ENCODE peak calls at places on chromosomes 5 and 9, in four cellular contexts. Q is foreskin fibroblast, O is IMR-90, M is cardiac fibroblast. A is an unnamed sample.

GRCh38 chr5:127313379-127313778 is 22.8 kb downstream of the MEGF10 start:
- DNase-seq in Q (no peak), O (no peak), M (no peak), A (no peak)

GRCh38 chr5:157469073-157469472 is 9.1 kb downstream of the NIPAL4 start:
- DNase-seq in Q (no peak), O (no peak), M (no peak), A (no peak)

GRCh38 chr9:6305954-6306563 is 22.1 kb upstream of the TPD52L3 start:
- DNase-seq in Q (peak), O (peak), M (peak), A (no peak)

GRCh38 chr9:4225291-4226119 is 74.4 kb downstream of the GLIS3 start:
- DNase-seq in Q (peak), O (peak), M (peak), A (no peak)

GRCh38 chr5:116502616-116503015 is 72.0 kb downstream of the SEMA6A start:
- DNase-seq in Q (no peak), O (peak), M (peak), A (no peak)

GRCh38 chr9:92947268-92948031 is at the start of gene FGD3:
- DNase-seq in Q (peak), O (no peak), M (peak), A (peak)

GRCh38 chr9:69900406-69900805 is 79.8 kb downstream of the CFAP95 start:
- DNase-seq in Q (no peak), O (peak), M (no peak), A (no peak)

GRCh38 chr5:124747770-124748686 is 1.6 kb upstream of the ZNF608 start:
- DNase-seq in Q (peak), O (peak), M (peak), A (no peak)

GRCh38 chr5:39273314-39273954 is 54.1 kb upstream of the FYB1 start:
- DNase-seq in Q (no peak), O (no peak), M (no peak), A (no peak)

GRCh38 chr5:144332265-144332664 is 161.6 kb downstream of the KCTD16 start:
- DNase-seq in Q (no peak), O (peak), M (no peak), A (no peak)

GRCh38 chr5:5432020-5432707 is 9.7 kb downstream of the ICE1 start:
- DNase-seq in Q (peak), O (peak), M (peak), A (no peak)

GRCh38 chr9:107612136-107612535 is 122.6 kb upstream of the KLF4 start:
- DNase-seq in Q (peak), O (no peak), M (peak), A (no peak)

GRCh38 chr9:1453636-1454035 is 403.5 kb downstream of the DMRT2 start:
- DNase-seq in Q (no peak), O (no peak), M (no peak), A (no peak)

GRCh38 chr9:109143881-109144562 is 23.0 kb downstream of the FRRS1L start:
- DNase-seq in Q (peak), O (peak), M (peak), A (no peak)

GRCh38 chr5:528625-529511 is 4.6 kb upstream of the SLC9A3 start:
- DNase-seq in Q (no peak), O (no peak), M (no peak), A (no peak)

GRCh38 chr5:78738693-78739300 is 90.2 kb upstream of the LHFPL2 start:
- DNase-seq in Q (no peak), O (no peak), M (no peak), A (no peak)

GRCh38 chr5:155839251-155840037 is 487.5 kb upstream of the SGCD start:
- DNase-seq in Q (no peak), O (peak), M (no peak), A (no peak)

GRCh38 chr5:169848792-169849191 is 131.5 kb downstream of the INSYN2B start:
- DNase-seq in Q (no peak), O (no peak), M (no peak), A (no peak)

GRCh38 chr9:126384926-126385325 is 58.3 kb downstream of the MVB12B start:
- DNase-seq in Q (no peak), O (no peak), M (no peak), A (no peak)

GRCh38 chr9:126383395-126384104 is 56.9 kb downstream of the MVB12B start:
- DNase-seq in Q (no peak), O (no peak), M (no peak), A (no peak)

GRCh38 chr9:126386814-126387213 is 60.2 kb downstream of the MVB12B start:
- DNase-seq in Q (no peak), O (no peak), M (no peak), A (no peak)

GRCh38 chr9:126388964-126389363 is 62.3 kb downstream of the MVB12B start:
- DNase-seq in Q (no peak), O (no peak), M (no peak), A (no peak)

GRCh38 chr9:126386088-126386487 is 59.5 kb downstream of the MVB12B start:
- DNase-seq in Q (no peak), O (no peak), M (peak), A (no peak)
- TF ChIP-seq CTCF in Q (peak), O (peak), M (peak), A (peak)

GRCh38 chr9:35074141-35074540 is 1.7 kb upstream of the VCP start:
- DNase-seq in Q (no peak), O (no peak), M (no peak), A (no peak)

GRCh38 chr9:35073276-35073607 is 817 bp upstream of the VCP start:
- DNase-seq in Q (no peak), O (peak), M (no peak), A (no peak)

GRCh38 chr9:35072461-35073275 is at the start of gene VCP:
- DNase-seq in Q (peak), O (peak), M (peak), A (peak)

GRCh38 chr9:35070823-35071813 is 1.3 kb downstream of the VCP start:
- DNase-seq in Q (no peak), O (peak), M (peak), A (no peak)

DNA sequence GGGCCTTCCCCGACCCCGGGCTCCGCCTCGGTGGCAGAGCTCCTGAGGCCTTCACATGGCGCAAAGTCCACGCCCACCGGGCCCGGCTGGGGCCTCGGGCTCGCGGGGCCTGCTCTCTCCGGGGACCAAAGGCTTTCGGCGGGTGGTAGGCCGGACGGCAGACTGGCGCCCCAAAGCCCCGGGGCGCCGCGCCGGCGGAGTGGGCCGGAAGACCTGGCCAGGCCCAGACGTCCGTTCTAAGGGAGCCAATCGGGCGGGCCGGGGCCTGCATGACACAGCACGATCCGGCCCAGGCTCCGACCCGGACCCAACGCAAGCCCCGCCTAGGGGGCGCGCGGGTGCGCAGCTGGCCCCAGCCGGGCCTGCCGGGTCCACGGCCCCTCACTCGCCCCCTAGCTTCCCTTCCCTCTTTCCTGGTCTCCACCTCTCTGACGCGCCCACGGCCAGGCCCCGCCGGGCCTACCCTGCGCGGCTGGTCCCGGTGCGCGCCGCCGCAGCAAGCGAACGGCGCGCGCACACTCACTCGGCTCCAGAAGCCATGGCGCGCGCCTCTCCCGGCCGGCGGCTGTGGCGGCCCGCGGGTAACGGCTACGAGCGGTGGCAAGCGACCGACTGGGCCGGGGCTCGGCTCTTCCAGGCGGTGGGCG is 488 bp downstream of the VCP start:
- DNase-seq in Q (peak), O (peak), M (peak), A (peak)
- TF ChIP-seq CTCF in Q (no peak), O (peak), M (no peak), A (peak)

GRCh38 chr9:134271338-134272301 is 54.6 kb upstream of the RXRA start:
- DNase-seq in Q (no peak), O (no peak), M (no peak), A (no peak)
- TF ChIP-seq CTCF in Q (no peak), O (no peak), M (no peak), A (no peak)

GRCh38 chr9:117413346-117414219 is 1.3 kb downstream of the ASTN2 start:
- DNase-seq in Q (no peak), O (no peak), M (no peak), A (peak)

GRCh38 chr9:117412006-117412715 is 2.7 kb downstream of the ASTN2 start:
- DNase-seq in Q (no peak), O (no peak), M (no peak), A (no peak)

GRCh38 chr9:117409321-117409720 is 5.5 kb downstream of the ASTN2 start:
- DNase-seq in Q (no peak), O (no peak), M (no peak), A (no peak)

GRCh38 chr9:117412841-117413240 is 2.0 kb downstream of the ASTN2 start:
- DNase-seq in Q (no peak), O (no peak), M (no peak), A (no peak)

GRCh38 chr9:117411547-117411946 is 3.3 kb downstream of the ASTN2 start:
- DNase-seq in Q (no peak), O (peak), M (peak), A (peak)
- TF ChIP-seq CTCF in Q (peak), O (peak), M (peak), A (peak)

DNA sequence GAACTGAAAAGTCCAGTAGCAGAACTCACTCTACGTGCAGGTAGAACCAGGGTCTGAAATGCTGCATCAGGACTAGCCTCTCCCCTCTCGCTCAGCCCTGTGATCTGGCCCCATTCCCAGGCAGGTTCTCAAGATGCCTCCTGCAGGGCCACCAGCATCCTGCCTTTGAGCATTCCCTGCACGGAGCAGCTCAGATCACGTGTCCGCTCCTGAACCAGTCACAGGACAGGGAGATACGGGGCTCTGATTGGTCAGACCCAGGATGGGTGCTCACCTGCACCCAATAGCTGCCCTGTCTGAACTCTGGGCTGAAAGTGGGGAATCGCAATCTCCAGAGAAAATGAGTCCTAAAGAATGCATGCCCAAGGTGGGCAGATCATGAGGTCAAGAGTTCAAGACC is 50.8 kb downstream of the NEURL1B start:
- DNase-seq in Q (no peak), O (no peak), M (no peak), A (no peak)
- TF ChIP-seq CTCF in Q (no peak), O (no peak), M (no peak), A (no peak)

DNA sequence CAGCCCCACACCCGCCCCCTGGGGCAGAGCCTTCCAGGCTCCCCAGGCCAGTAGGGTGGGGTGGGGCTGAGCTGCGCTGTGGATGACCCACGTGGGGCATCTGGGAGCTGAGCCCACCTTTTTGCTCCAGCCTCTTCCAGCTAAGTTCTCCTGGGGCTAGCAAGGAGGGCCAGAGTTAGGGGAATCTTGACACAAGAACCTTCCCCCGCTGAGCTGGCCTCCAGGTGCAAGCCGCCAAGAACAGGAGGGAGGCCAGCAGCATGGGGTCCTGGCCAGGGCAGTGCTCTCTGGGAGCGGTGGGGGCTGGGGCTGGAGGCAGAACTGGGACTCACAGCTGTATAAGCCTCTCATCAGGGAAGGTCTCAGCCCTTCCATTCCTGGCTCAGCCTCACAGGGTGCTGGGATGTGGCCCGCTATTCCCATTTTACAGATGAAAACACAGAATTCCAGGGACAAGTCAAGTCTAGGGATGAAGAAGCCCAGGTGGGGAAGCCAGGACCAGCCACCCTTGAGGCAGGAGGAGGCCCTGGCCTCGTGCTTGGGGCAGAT is 21.5 kb downstream of the SARDH start:
- DNase-seq in Q (no peak), O (no peak), M (peak), A (no peak)
- TF ChIP-seq CTCF in Q (no peak), O (no peak), M (no peak), A (no peak)

DNA sequence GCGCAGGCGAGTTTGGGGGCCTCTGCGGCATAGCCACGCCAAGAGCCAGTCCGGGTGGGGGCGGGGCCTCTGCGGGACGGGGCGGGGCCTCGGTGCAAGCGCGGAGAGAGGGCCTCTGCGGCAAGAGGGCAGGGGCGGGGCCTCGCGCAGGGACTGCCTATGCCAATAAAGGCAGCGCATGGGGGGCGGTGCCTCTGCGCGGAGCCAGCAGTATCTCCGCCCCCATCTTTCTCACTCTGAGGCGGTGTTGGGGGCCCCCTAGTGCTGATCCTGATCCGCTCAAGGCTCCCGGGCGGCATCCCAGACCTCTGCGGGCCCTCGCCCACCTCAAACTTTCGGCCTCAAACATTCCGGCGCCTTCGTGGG is 9.2 kb upstream of the GPRIN1 start:
- DNase-seq in Q (peak), O (peak), M (peak), A (peak)
- TF ChIP-seq CTCF in Q (peak), O (peak), M (peak), A (peak)

GRCh38 chr5:67306997-67307580 is 110.5 kb upstream of the CD180 start:
- DNase-seq in Q (no peak), O (no peak), M (peak), A (no peak)
- TF ChIP-seq CTCF in Q (no peak), O (no peak), M (no peak), A (no peak)

DNA sequence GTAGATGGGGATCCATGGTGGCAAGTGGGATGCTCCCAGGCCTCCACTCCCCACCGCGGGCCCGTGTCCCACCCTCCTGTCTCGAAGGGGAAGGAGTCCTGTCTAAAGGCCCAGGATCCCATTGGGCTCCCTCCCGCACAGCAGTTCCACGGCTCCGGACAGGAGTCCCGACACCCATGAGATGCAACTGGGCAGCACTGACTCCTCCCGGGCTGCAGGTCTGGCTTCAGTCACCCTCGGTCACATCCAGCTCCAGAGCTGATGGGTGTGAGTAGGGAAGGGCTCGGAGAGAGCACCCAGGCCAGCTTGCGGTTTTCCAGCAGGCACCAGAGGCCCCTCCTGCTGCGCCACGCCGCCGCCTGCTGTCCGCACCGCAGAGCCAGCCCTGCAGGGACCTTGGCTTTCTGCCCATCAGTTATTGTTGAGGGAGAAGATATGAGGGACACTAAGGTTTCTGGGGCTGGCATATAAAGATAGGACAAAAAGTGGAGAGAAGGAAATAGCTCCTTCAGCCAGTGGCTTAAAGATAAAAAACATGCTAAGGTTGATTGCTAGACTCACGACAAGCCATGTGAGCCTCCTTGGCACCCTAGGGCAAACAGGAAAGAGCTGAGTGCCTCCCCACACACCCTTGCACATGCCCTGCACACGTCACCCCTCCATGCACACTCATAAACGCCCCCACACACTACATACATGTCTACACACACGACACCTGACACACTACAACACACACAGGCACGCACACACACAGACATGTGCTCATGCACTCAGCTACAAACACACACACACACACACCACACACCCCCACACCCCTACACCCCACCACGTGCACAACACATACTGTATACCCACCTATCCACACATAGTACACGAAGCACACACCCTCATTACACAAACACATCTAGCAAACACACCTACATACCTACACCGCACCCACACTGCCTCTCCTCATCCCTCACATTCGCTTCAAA is 79.0 kb downstream of the AK8 start:
- DNase-seq in Q (no peak), O (no peak), M (peak), A (no peak)
- TF ChIP-seq CTCF in Q (peak), O (no peak), M (no peak), A (no peak)

A was measured in neural crest cell.